ENCODE peak calls at places on chromosomes 2 and 18, in ten cellular contexts. E, D, U, V, H, S, Q, W, B and P are unnamed samples.
A peak's percentile ranks its signal among the peaks of the same experiment; 100 is the strongest.

GRCh38 chr18:57837917-57838548 is 34.9 kb upstream of the ATP8B1 start:
- DNase-seq in E (no peak), D (no peak), U (no peak), V (peak; percentile 83), H (no peak), S (no peak), Q (no peak), W (no peak), B (no peak), P (no peak)

GRCh38 chr18:23504720-23505119 is 1.4 kb downstream of the RMC1 start:
- DNase-seq in E (no peak), D (no peak), U (no peak), V (no peak), H (no peak), S (no peak), Q (no peak), W (no peak), B (no peak), P (no peak)

GRCh38 chr2:237128026-237128703 is 42.5 kb downstream of the COPS8 start:
- DNase-seq in E (peak; percentile 91), D (peak; percentile 97), U (peak; percentile 4), V (peak; percentile 99), H (peak; percentile 95), S (peak; percentile 96), Q (peak; percentile 61), W (peak; percentile 86), B (peak; percentile 98), P (no peak)

GRCh38 chr18:32238635-32239268 is 48.9 kb downstream of the MEP1B start:
- DNase-seq in E (no peak), D (no peak), U (no peak), V (no peak), H (no peak), S (no peak), Q (no peak), W (no peak), B (no peak), P (no peak)

GRCh38 chr2:231715988-231716616 is 7.8 kb downstream of the PTMA start:
- DNase-seq in E (no peak), D (no peak), U (no peak), V (peak; percentile 58), H (no peak), S (no peak), Q (no peak), W (no peak), B (no peak), P (no peak)

GRCh38 chr2:228819701-228820100 is 451.4 kb downstream of the PID1 start:
- DNase-seq in E (no peak), D (no peak), U (no peak), V (no peak), H (no peak), S (no peak), Q (no peak), W (no peak), B (no peak), P (no peak)

GRCh38 chr2:219508933-219509779 is 5.1 kb upstream of the ASIC4 start:
- DNase-seq in E (no peak), D (no peak), U (no peak), V (no peak), H (no peak), S (no peak), Q (no peak), W (no peak), B (no peak), P (no peak)

GRCh38 chr18:49052891-49053644 is 102.3 kb upstream of the SMAD7 start:
- DNase-seq in E (no peak), D (no peak), U (peak; percentile 2), V (peak; percentile 99), H (no peak), S (no peak), Q (no peak), W (no peak), B (no peak), P (no peak)

GRCh38 chr2:88127888-88128653 is at the start of gene FABP1:
- DNase-seq in E (no peak), D (no peak), U (no peak), V (no peak), H (no peak), S (no peak), Q (no peak), W (no peak), B (no peak), P (no peak)
- TF ChIP-seq CTCF in E (no peak), D (no peak), U (no peak), V (no peak), H (no peak), S (no peak), Q (no peak), W (no peak), B (no peak), P (no peak)

GRCh38 chr2:148939271-148939670 is 64.2 kb downstream of the KIF5C start:
- DNase-seq in E (no peak), D (no peak), U (no peak), V (no peak), H (no peak), S (no peak), Q (no peak), W (no peak), B (no peak), P (no peak)

GRCh38 chr2:148933456-148933855 is 58.4 kb downstream of the KIF5C start:
- DNase-seq in E (no peak), D (no peak), U (no peak), V (no peak), H (no peak), S (no peak), Q (no peak), W (no peak), B (no peak), P (no peak)

GRCh38 chr2:148932536-148932935 is 57.5 kb downstream of the KIF5C start:
- DNase-seq in E (no peak), D (no peak), U (no peak), V (no peak), H (no peak), S (no peak), Q (no peak), W (no peak), B (no peak), P (no peak)

GRCh38 chr2:148935791-148936190 is 60.8 kb downstream of the KIF5C start:
- DNase-seq in E (no peak), D (no peak), U (no peak), V (no peak), H (no peak), S (no peak), Q (no peak), W (no peak), B (no peak), P (no peak)

DNA sequence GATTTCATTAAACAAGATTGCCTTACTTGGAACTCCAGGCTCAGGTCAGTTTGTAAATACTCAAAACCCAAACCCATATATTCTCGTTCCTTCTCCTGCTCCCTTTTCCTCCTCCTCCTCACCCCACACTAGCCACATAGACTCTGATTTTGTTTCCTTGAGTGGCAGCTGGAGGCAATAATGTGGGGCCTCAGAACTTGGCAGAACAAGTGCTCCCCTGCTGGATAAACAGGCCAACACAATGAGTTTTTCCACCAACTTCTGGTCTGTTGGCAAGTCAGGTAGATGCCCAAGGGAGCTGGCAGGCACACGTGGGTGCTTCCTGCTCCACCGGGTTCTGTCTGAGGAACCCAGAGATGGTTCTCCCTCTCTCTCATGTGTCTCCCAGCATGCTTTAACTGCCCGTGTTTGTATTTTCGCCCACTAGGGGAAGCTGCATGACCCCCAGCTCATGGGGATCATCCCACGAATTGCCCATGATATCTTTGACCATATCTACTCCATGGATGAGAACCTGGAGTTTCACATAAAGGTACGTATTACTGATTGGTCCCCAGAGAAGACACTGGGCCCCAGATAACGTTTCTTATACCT is 61.9 kb downstream of the KIF5C start:
- DNase-seq in E (no peak), D (no peak), U (no peak), V (no peak), H (no peak), S (no peak), Q (no peak), W (no peak), B (no peak), P (no peak)
- TF ChIP-seq CTCF in E (no peak), D (no peak), U (no peak), V (peak; percentile 2), H (no peak), S (no peak), Q (no peak), W (no peak), B (no peak), P (no peak)

GRCh38 chr2:8661235-8661634 is 20.6 kb upstream of the ID2 start:
- DNase-seq in E (no peak), D (no peak), U (no peak), V (no peak), H (no peak), S (no peak), Q (no peak), W (no peak), B (peak; percentile 17), P (no peak)

GRCh38 chr2:8661736-8662135 is 20.1 kb upstream of the ID2 start:
- DNase-seq in E (no peak), D (no peak), U (no peak), V (no peak), H (no peak), S (peak; percentile 78), Q (no peak), W (no peak), B (peak; percentile 62), P (no peak)

GRCh38 chr2:8659735-8660492 is 21.9 kb upstream of the ID2 start:
- DNase-seq in E (no peak), D (no peak), U (no peak), V (no peak), H (no peak), S (no peak), Q (no peak), W (no peak), B (peak; percentile 19), P (no peak)

GRCh38 chr2:8663997-8664396 is 17.9 kb upstream of the ID2 start:
- DNase-seq in E (no peak), D (no peak), U (no peak), V (no peak), H (no peak), S (peak; percentile 36), Q (no peak), W (no peak), B (no peak), P (no peak)

GRCh38 chr2:8662239-8662879 is 19.5 kb upstream of the ID2 start:
- DNase-seq in E (no peak), D (peak; percentile 74), U (no peak), V (no peak), H (no peak), S (peak; percentile 46), Q (no peak), W (no peak), B (no peak), P (no peak)
- TF ChIP-seq CTCF in E (no peak), D (no peak), U (no peak), V (peak; percentile 53), H (no peak), S (no peak), Q (no peak), W (peak; percentile 22), B (no peak), P (no peak)

GRCh38 chr18:38493991-38494559 is 928.5 kb upstream of the CELF4 start:
- DNase-seq in E (no peak), D (no peak), U (no peak), V (no peak), H (no peak), S (no peak), Q (no peak), W (peak; percentile 11), B (no peak), P (no peak)

GRCh38 chr18:38487521-38487920 is 921.9 kb upstream of the CELF4 start:
- DNase-seq in E (no peak), D (no peak), U (no peak), V (no peak), H (no peak), S (no peak), Q (no peak), W (no peak), B (no peak), P (no peak)

GRCh38 chr18:38496222-38496810 is 930.7 kb upstream of the CELF4 start:
- DNase-seq in E (no peak), D (no peak), U (no peak), V (no peak), H (no peak), S (no peak), Q (no peak), W (no peak), B (no peak), P (no peak)

GRCh38 chr18:38491195-38491594 is 925.6 kb upstream of the CELF4 start:
- DNase-seq in E (no peak), D (no peak), U (no peak), V (no peak), H (no peak), S (no peak), Q (no peak), W (no peak), B (no peak), P (no peak)
- TF ChIP-seq CTCF in E (no peak), D (no peak), U (no peak), V (no peak), H (no peak), S (no peak), Q (no peak), W (no peak), B (no peak), P (no peak)